ENCODE peak calls at places on chromosomes 7 and 10, in five cellular contexts. U, E, P, T and G are unnamed samples.

GRCh38 chr7:23353172-23353571 is 54.0 kb downstream of the MALSU1 start:
- DNase-seq in U (no peak), E (no peak), P (no peak), T (no peak), G (no peak)

GRCh38 chr10:29643785-29644501 is 9.2 kb upstream of the SVIL start:
- DNase-seq in U (no peak), E (no peak), P (peak), T (no peak), G (no peak)

GRCh38 chr10:34333513-34333912 is 481.6 kb downstream of the PARD3 start:
- DNase-seq in U (no peak), E (no peak), P (no peak), T (peak), G (no peak)

GRCh38 chr10:133351408-133352318 is 4.5 kb downstream of the PRAP1 start:
- DNase-seq in U (peak), E (peak), P (no peak), T (no peak), G (no peak)

GRCh38 chr10:2081501-2081900 is 344.2 kb upstream of the ADARB2 start:
- DNase-seq in U (no peak), E (no peak), P (no peak), T (no peak), G (no peak)

GRCh38 chr7:121610243-121610642 is 214.1 kb upstream of the FAM3C start:
- DNase-seq in U (no peak), E (no peak), P (no peak), T (no peak), G (no peak)

GRCh38 chr10:88792656-88793055 is 9.9 kb upstream of the LIPM start:
- DNase-seq in U (peak), E (peak), P (peak), T (peak), G (no peak)

GRCh38 chr7:31955021-31955420 is 115.2 kb downstream of the PDE1C start:
- DNase-seq in U (no peak), E (no peak), P (no peak), T (no peak), G (no peak)

GRCh38 chr7:681551-682307 is 44.8 kb upstream of the DNAAF5 start:
- DNase-seq in U (no peak), E (no peak), P (no peak), T (no peak), G (no peak)

GRCh38 chr10:130902929-130903328 is 408.6 kb downstream of the TCERG1L start:
- DNase-seq in U (no peak), E (no peak), P (no peak), T (no peak), G (no peak)

GRCh38 chr7:98730331-98730730 is 113.2 kb downstream of the NPTX2 start:
- DNase-seq in U (no peak), E (no peak), P (no peak), T (no peak), G (no peak)

GRCh38 chr7:33813331-33813730 is 92.0 kb upstream of the BMPER start:
- DNase-seq in U (no peak), E (no peak), P (no peak), T (no peak), G (no peak)

GRCh38 chr10:71747039-71747807 is 26.1 kb downstream of the VSIR start:
- DNase-seq in U (no peak), E (no peak), P (no peak), T (no peak), G (no peak)

GRCh38 chr10:129758180-129758579 is 205.9 kb downstream of the EBF3 start:
- DNase-seq in U (peak), E (no peak), P (peak), T (no peak), G (no peak)

GRCh38 chr7:14430921-14431320 is 441.5 kb upstream of the ETV1 start:
- DNase-seq in U (no peak), E (no peak), P (no peak), T (no peak), G (no peak)

GRCh38 chr10:113947138-113948011 is 92.9 kb downstream of the NHLRC2 start:
- DNase-seq in U (no peak), E (no peak), P (no peak), T (no peak), G (peak)

GRCh38 chr10:76190871-76191270 is 759.4 kb downstream of the LRMDA start:
- DNase-seq in U (no peak), E (no peak), P (no peak), T (no peak), G (no peak)

GRCh38 chr10:14659626-14660196 is 115.0 kb downstream of the FAM107B start:
- DNase-seq in U (peak), E (peak), P (no peak), T (no peak), G (peak)

GRCh38 chr10:129467346-129468119 is 492 bp downstream of the MGMT start:
- DNase-seq in U (peak), E (peak), P (peak), T (no peak), G (peak)

GRCh38 chr7:1209097-1209496 is 23.6 kb upstream of the UNCX start:
- DNase-seq in U (no peak), E (no peak), P (no peak), T (no peak), G (no peak)

GRCh38 chr10:32446701-32447406 is 914 bp downstream of the CCDC7 start:
- DNase-seq in U (no peak), E (peak), P (peak), T (no peak), G (no peak)

GRCh38 chr10:46028584-46029570 is 1.5 kb downstream of the NCOA4 start:
- DNase-seq in U (no peak), E (peak), P (no peak), T (peak), G (peak)

GRCh38 chr7:36278767-36279171 is 110.9 kb upstream of the ANLN start:
- DNase-seq in U (no peak), E (no peak), P (no peak), T (peak), G (no peak)

GRCh38 chr7:92994889-92995288 is 122.9 kb downstream of the SAMD9 start:
- DNase-seq in U (no peak), E (no peak), P (no peak), T (no peak), G (no peak)

GRCh38 chr10:114304017-114304565 is 65.0 kb downstream of the VWA2 start:
- DNase-seq in U (peak), E (peak), P (peak), T (peak), G (peak)

GRCh38 chr7:156074084-156074483 is 261.8 kb upstream of the SHH start:
- DNase-seq in U (no peak), E (no peak), P (no peak), T (no peak), G (no peak)

GRCh38 chr10:70343712-70344111 is 38.7 kb downstream of the LRRC20 start:
- DNase-seq in U (no peak), E (no peak), P (no peak), T (no peak), G (no peak)

GRCh38 chr10:102113261-102113955 is 6.8 kb downstream of the LDB1 start:
- DNase-seq in U (no peak), E (peak), P (no peak), T (no peak), G (peak)

GRCh38 chr7:63233881-63234280 is 764.8 kb upstream of the ZNF722 start:
- DNase-seq in U (no peak), E (no peak), P (no peak), T (no peak), G (no peak)

GRCh38 chr10:132528064-132528800 is 9.4 kb upstream of the INPP5A start:
- DNase-seq in U (peak), E (no peak), P (no peak), T (peak), G (no peak)

GRCh38 chr10:29470355-29470705 is 164.4 kb downstream of the SVIL start:
- DNase-seq in U (no peak), E (peak), P (peak), T (no peak), G (peak)

GRCh38 chr10:130418731-130419130 is 282.5 kb downstream of the GLRX3 start:
- DNase-seq in U (no peak), E (no peak), P (no peak), T (no peak), G (no peak)

GRCh38 chr7:30796105-30796869 is 25.1 kb downstream of the MINDY4 start:
- DNase-seq in U (no peak), E (no peak), P (no peak), T (peak), G (no peak)

GRCh38 chr7:132580717-132581285 is 4.5 kb upstream of the PLXNA4 start:
- DNase-seq in U (no peak), E (peak), P (peak), T (peak), G (peak)
- TF ChIP-seq CTCF in U (peak), E (peak), P (peak), T (peak), G (peak)

GRCh38 chr10:61951144-61951483 is 49.6 kb downstream of the ARID5B start:
- DNase-seq in U (no peak), E (no peak), P (no peak), T (no peak), G (no peak)
- TF ChIP-seq CTCF in U (no peak), E (no peak), P (no peak), T (no peak), G (no peak)

DNA sequence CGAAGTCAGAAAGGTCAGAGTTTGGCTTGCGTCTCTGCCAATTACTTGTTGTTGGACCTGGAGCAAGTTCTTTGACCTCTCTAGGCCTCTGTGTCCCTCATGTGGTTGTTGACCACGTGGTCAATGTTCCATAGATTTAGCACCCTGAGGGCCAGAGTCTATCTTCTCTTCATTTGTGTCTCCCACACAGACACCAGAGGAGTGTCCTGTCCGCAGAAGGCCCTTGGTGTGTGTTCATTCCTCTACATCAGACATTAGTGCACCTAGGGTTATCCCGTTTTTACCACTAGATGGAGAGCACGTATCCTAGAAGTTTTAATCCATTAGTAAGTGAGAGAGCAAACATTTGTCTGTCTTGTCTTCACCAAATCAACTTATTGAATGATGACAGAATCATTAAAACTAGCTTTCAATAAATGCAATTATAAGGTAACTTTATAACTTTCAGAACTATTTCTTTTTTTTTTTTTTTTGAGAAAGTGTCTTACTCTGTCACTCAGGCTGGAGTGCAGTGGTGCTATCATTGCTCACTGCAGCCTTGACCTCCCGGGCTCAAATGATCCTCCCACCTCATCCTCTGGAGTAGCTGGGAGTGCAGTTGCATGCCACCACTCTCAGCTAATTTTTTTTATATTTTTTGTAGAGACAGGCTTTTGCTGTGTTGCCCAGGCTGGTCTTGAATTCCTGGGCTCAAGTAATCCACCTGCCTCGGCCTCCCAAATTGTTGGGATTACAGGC is 122.5 kb upstream of the ANKRD1 start:
- DNase-seq in U (no peak), E (peak), P (peak), T (no peak), G (no peak)
- TF ChIP-seq CTCF in U (peak), E (no peak), P (peak), T (peak), G (no peak)

DNA sequence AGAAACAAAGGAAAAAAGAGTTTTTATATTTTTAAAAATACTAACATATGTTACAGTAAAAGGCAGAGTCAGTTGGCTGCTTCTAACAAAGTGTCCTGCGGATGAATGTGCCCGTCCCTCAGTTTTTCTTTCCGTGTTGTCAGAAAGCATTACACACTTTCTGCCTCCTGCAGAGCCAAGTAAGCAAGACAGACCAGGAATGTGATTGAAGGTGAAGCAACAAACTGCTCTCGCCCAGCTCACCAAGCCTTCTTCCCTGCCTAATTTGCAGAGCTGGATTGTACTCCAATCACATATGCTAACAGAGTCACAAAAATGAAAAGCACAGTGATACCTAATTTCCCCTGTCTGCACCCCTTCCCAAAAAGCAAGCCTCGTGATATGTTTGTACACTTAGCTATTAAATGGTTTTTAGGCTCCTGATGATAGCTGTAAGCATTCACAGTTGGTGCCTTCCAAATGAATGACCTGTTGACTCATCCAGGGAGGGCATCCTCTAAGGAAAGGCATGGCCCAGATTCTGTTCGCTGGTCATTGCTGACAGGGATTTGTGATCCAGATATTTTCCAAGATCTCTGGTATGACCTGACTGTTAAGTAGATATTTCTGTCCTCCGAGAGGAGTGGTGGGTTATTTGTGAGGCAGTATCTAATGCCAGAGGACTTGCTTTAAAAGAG is 187.3 kb upstream of the PLXDC2 start:
- DNase-seq in U (no peak), E (no peak), P (no peak), T (no peak), G (no peak)
- TF ChIP-seq CTCF in U (no peak), E (no peak), P (no peak), T (no peak), G (no peak)